ENCODE peak calls at places on chromosomes 16 and 17, in eight cellular contexts. One of them, this sample, is unnamed.

GRCh38 chr17:13462161-13462560 is 139.6 kb downstream of the HS3ST3A1 start:
- DNase-seq in mammary epithelial cell: no peak
- DNase-seq in stomach: no peak
- DNase-seq in caudate nucleus: no peak
- DNase-seq in dorsolateral prefrontal cortex: no peak
- DNase-seq in mesendoderm: no peak
- DNase-seq in heart right ventricle: no peak
- DNase-seq in prostate gland: no peak
- DNase-seq in this sample: no peak

GRCh38 chr17:78600181-78600651 is 23.0 kb upstream of the DNAH17 start:
- DNase-seq in mammary epithelial cell: no peak
- DNase-seq in caudate nucleus: no peak
- DNase-seq in dorsolateral prefrontal cortex: no peak
- DNase-seq in mesendoderm: no peak
- DNase-seq in stomach: no peak
- DNase-seq in prostate gland: no peak
- DNase-seq in heart right ventricle: peak; percentile 22
- DNase-seq in this sample: no peak

GRCh38 chr17:78919816-78920516 is 5.2 kb downstream of the TIMP2 start:
- DNase-seq in caudate nucleus: no peak
- DNase-seq in dorsolateral prefrontal cortex: no peak
- DNase-seq in stomach: no peak
- DNase-seq in mesendoderm: no peak
- DNase-seq in mammary epithelial cell: no peak
- DNase-seq in heart right ventricle: no peak
- DNase-seq in prostate gland: no peak
- DNase-seq in this sample: no peak

GRCh38 chr16:80803341-80804060 is 897 bp downstream of the CDYL2 start:
- DNase-seq in prostate gland: peak; percentile 32
- DNase-seq in dorsolateral prefrontal cortex: no peak
- DNase-seq in mammary epithelial cell: no peak
- DNase-seq in mesendoderm: peak; percentile 44
- DNase-seq in stomach: peak; percentile 45
- DNase-seq in caudate nucleus: peak; percentile 7
- DNase-seq in heart right ventricle: no peak
- DNase-seq in this sample: peak; percentile 40

GRCh38 chr17:7833795-7834553 is at the start of gene KDM6B:
- DNase-seq in stomach: peak; percentile 95
- DNase-seq in mammary epithelial cell: peak; percentile 88
- DNase-seq in dorsolateral prefrontal cortex: peak; percentile 88
- DNase-seq in prostate gland: peak; percentile 95
- DNase-seq in caudate nucleus: peak; percentile 88
- DNase-seq in heart right ventricle: peak; percentile 96
- DNase-seq in mesendoderm: peak; percentile 94
- DNase-seq in this sample: peak; percentile 96

GRCh38 chr17:36674278-36674650 is 72.9 kb downstream of the MRM1 start:
- DNase-seq in stomach: no peak
- DNase-seq in mesendoderm: no peak
- DNase-seq in mammary epithelial cell: no peak
- DNase-seq in caudate nucleus: no peak
- DNase-seq in heart right ventricle: no peak
- DNase-seq in prostate gland: no peak
- DNase-seq in dorsolateral prefrontal cortex: no peak
- DNase-seq in this sample: no peak

GRCh38 chr16:56713794-56714193 is 16.1 kb upstream of the NUP93 start:
- DNase-seq in mammary epithelial cell: no peak
- DNase-seq in caudate nucleus: no peak
- DNase-seq in heart right ventricle: no peak
- DNase-seq in stomach: no peak
- DNase-seq in mesendoderm: no peak
- DNase-seq in prostate gland: no peak
- DNase-seq in dorsolateral prefrontal cortex: no peak
- DNase-seq in this sample: no peak

GRCh38 chr17:79485991-79486390 is 124.9 kb downstream of the RBFOX3 start:
- DNase-seq in caudate nucleus: no peak
- DNase-seq in dorsolateral prefrontal cortex: no peak
- DNase-seq in mammary epithelial cell: no peak
- DNase-seq in stomach: no peak
- DNase-seq in prostate gland: no peak
- DNase-seq in mesendoderm: no peak
- DNase-seq in heart right ventricle: no peak
- DNase-seq in this sample: no peak

GRCh38 chr17:69729937-69730336 is 315.4 kb downstream of the MAP2K6 start:
- DNase-seq in prostate gland: no peak
- DNase-seq in mesendoderm: no peak
- DNase-seq in heart right ventricle: no peak
- DNase-seq in dorsolateral prefrontal cortex: no peak
- DNase-seq in mammary epithelial cell: peak; percentile 92
- DNase-seq in caudate nucleus: no peak
- DNase-seq in stomach: no peak
- DNase-seq in this sample: no peak

GRCh38 chr17:17058304-17058703 is 16.0 kb downstream of the MPRIP start:
- DNase-seq in mesendoderm: no peak
- DNase-seq in heart right ventricle: no peak
- DNase-seq in mammary epithelial cell: no peak
- DNase-seq in prostate gland: no peak
- DNase-seq in dorsolateral prefrontal cortex: no peak
- DNase-seq in caudate nucleus: no peak
- DNase-seq in stomach: peak; percentile 17
- DNase-seq in this sample: peak; percentile 5

GRCh38 chr16:71626018-71626857 is at the start of gene MARVELD3:
- DNase-seq in mammary epithelial cell: peak; percentile 71
- DNase-seq in caudate nucleus: no peak
- DNase-seq in prostate gland: peak; percentile 94
- DNase-seq in heart right ventricle: no peak
- DNase-seq in mesendoderm: peak; percentile 80
- DNase-seq in dorsolateral prefrontal cortex: no peak
- DNase-seq in stomach: peak; percentile 93
- DNase-seq in this sample: peak; percentile 94

GRCh38 chr17:9612016-9612415 is 33.3 kb upstream of the USP43 start:
- DNase-seq in dorsolateral prefrontal cortex: no peak
- DNase-seq in heart right ventricle: no peak
- DNase-seq in caudate nucleus: no peak
- DNase-seq in stomach: no peak
- DNase-seq in mammary epithelial cell: peak; percentile 2
- DNase-seq in mesendoderm: no peak
- DNase-seq in prostate gland: no peak
- DNase-seq in this sample: no peak

GRCh38 chr17:79943354-79944241 is 92.1 kb downstream of the TBC1D16 start:
- DNase-seq in caudate nucleus: no peak
- DNase-seq in dorsolateral prefrontal cortex: peak; percentile 26
- DNase-seq in mesendoderm: no peak
- DNase-seq in stomach: no peak
- DNase-seq in prostate gland: no peak
- DNase-seq in mammary epithelial cell: no peak
- DNase-seq in heart right ventricle: no peak
- DNase-seq in this sample: no peak

GRCh38 chr17:78805301-78805700 is 23.2 kb upstream of the CYTH1 start:
- DNase-seq in stomach: peak; percentile 33
- DNase-seq in caudate nucleus: no peak
- DNase-seq in mammary epithelial cell: no peak
- DNase-seq in mesendoderm: no peak
- DNase-seq in dorsolateral prefrontal cortex: no peak
- DNase-seq in heart right ventricle: no peak
- DNase-seq in prostate gland: no peak
- DNase-seq in this sample: no peak

GRCh38 chr17:2874211-2874686 is 78.0 kb downstream of the RAP1GAP2 start:
- DNase-seq in heart right ventricle: no peak
- DNase-seq in prostate gland: no peak
- DNase-seq in stomach: no peak
- DNase-seq in mesendoderm: peak; percentile 99
- DNase-seq in mammary epithelial cell: no peak
- DNase-seq in caudate nucleus: no peak
- DNase-seq in dorsolateral prefrontal cortex: no peak
- DNase-seq in this sample: peak; percentile 57

GRCh38 chr17:61139219-61139618 is 260.4 kb upstream of the TBX2 start:
- DNase-seq in dorsolateral prefrontal cortex: no peak
- DNase-seq in heart right ventricle: no peak
- DNase-seq in mesendoderm: no peak
- DNase-seq in stomach: peak; percentile 43
- DNase-seq in caudate nucleus: no peak
- DNase-seq in mammary epithelial cell: peak; percentile 56
- DNase-seq in prostate gland: no peak
- DNase-seq in this sample: no peak

GRCh38 chr17:74950207-74950606 is 14.5 kb downstream of the OTOP3 start:
- DNase-seq in prostate gland: no peak
- DNase-seq in heart right ventricle: no peak
- DNase-seq in mammary epithelial cell: no peak
- DNase-seq in dorsolateral prefrontal cortex: no peak
- DNase-seq in caudate nucleus: no peak
- DNase-seq in mesendoderm: no peak
- DNase-seq in stomach: no peak
- DNase-seq in this sample: peak; percentile 56

GRCh38 chr16:25013049-25013448 is 2.1 kb downstream of the ARHGAP17 start:
- DNase-seq in dorsolateral prefrontal cortex: no peak
- DNase-seq in mammary epithelial cell: no peak
- DNase-seq in heart right ventricle: no peak
- DNase-seq in prostate gland: no peak
- DNase-seq in mesendoderm: no peak
- DNase-seq in caudate nucleus: no peak
- DNase-seq in stomach: no peak
- DNase-seq in this sample: no peak
- H3K27ac ChIP-seq in dorsolateral prefrontal cortex: no peak overlapping the region
- H3K27ac ChIP-seq in mammary epithelial cell: no peak overlapping the region
- H3K27ac ChIP-seq in heart right ventricle: peak overlapping the region; percentile 96
- H3K27ac ChIP-seq in prostate gland: no peak overlapping the region
- H3K27ac ChIP-seq in mesendoderm: no peak overlapping the region
- H3K27ac ChIP-seq in caudate nucleus: no peak overlapping the region
- H3K27ac ChIP-seq in stomach: peak overlapping the region; percentile 94
- H3K27ac ChIP-seq in this sample: peak overlapping the region; percentile 93

GRCh38 chr16:82788919-82789318 is 162.2 kb downstream of the CDH13 start:
- DNase-seq in heart right ventricle: no peak
- DNase-seq in caudate nucleus: no peak
- DNase-seq in mesendoderm: peak; percentile 91
- DNase-seq in mammary epithelial cell: no peak
- DNase-seq in prostate gland: no peak
- DNase-seq in dorsolateral prefrontal cortex: no peak
- DNase-seq in stomach: no peak
- DNase-seq in this sample: no peak

GRCh38 chr16:82783933-82784566 is 157.3 kb downstream of the CDH13 start:
- DNase-seq in mammary epithelial cell: no peak
- DNase-seq in stomach: no peak
- DNase-seq in dorsolateral prefrontal cortex: no peak
- DNase-seq in caudate nucleus: no peak
- DNase-seq in prostate gland: no peak
- DNase-seq in heart right ventricle: no peak
- DNase-seq in mesendoderm: no peak
- DNase-seq in this sample: no peak

GRCh38 chr16:82784567-82784956 is 157.8 kb downstream of the CDH13 start:
- DNase-seq in mesendoderm: no peak
- DNase-seq in mammary epithelial cell: no peak
- DNase-seq in heart right ventricle: no peak
- DNase-seq in prostate gland: no peak
- DNase-seq in dorsolateral prefrontal cortex: no peak
- DNase-seq in stomach: no peak
- DNase-seq in caudate nucleus: no peak
- DNase-seq in this sample: no peak

GRCh38 chr16:82792704-82793103 is 165.9 kb downstream of the CDH13 start:
- DNase-seq in mesendoderm: no peak
- DNase-seq in heart right ventricle: no peak
- DNase-seq in prostate gland: no peak
- DNase-seq in stomach: no peak
- DNase-seq in caudate nucleus: no peak
- DNase-seq in dorsolateral prefrontal cortex: no peak
- DNase-seq in mammary epithelial cell: no peak
- DNase-seq in this sample: peak; percentile 16

DNA sequence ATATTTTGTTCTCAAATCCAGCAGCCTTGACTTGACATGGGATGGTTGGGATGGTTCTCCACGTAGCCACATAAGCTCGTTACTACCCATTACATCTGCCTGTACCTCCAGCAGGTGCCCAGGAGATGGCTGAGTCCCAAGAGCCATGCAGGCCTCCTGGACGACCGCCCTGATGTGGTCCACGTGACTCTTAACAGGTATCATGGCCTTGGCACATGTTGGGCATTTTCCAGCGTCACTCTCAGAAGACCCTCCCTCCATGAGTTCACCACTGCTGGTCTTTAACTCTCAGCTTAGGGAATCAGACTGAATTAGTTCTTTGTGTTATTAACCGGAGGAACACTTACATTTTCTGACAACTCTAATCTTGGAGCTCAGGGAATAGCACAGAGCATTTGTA is 161.5 kb downstream of the CDH13 start:
- DNase-seq in stomach: no peak
- DNase-seq in heart right ventricle: no peak
- DNase-seq in mesendoderm: no peak
- DNase-seq in caudate nucleus: no peak
- DNase-seq in dorsolateral prefrontal cortex: no peak
- DNase-seq in prostate gland: no peak
- DNase-seq in mammary epithelial cell: no peak
- DNase-seq in this sample: peak; percentile 18
- H3K27ac ChIP-seq in stomach: no peak overlapping the region
- H3K27ac ChIP-seq in heart right ventricle: no peak overlapping the region
- H3K27ac ChIP-seq in mesendoderm: no peak overlapping the region
- H3K27ac ChIP-seq in caudate nucleus: no peak overlapping the region
- H3K27ac ChIP-seq in dorsolateral prefrontal cortex: no peak overlapping the region
- H3K27ac ChIP-seq in prostate gland: no peak overlapping the region
- H3K27ac ChIP-seq in mammary epithelial cell: no peak overlapping the region
- H3K27ac ChIP-seq in this sample: no peak overlapping the region

GRCh38 chr17:81044764-81045589 is 10.0 kb downstream of the BAIAP2 start:
- DNase-seq in mammary epithelial cell: peak; percentile 66
- DNase-seq in stomach: peak; percentile 69
- DNase-seq in heart right ventricle: peak; percentile 91
- DNase-seq in mesendoderm: no peak
- DNase-seq in caudate nucleus: peak; percentile 50
- DNase-seq in dorsolateral prefrontal cortex: no peak
- DNase-seq in prostate gland: peak; percentile 75
- DNase-seq in this sample: peak; percentile 58
- H3K27ac ChIP-seq in mammary epithelial cell: peak overlapping the region; percentile 81
- H3K27ac ChIP-seq in stomach: peak overlapping the region; percentile 70
- H3K27ac ChIP-seq in heart right ventricle: peak overlapping the region; percentile 74
- H3K27ac ChIP-seq in mesendoderm: no peak overlapping the region
- H3K27ac ChIP-seq in caudate nucleus: peak overlapping the region; percentile 52
- H3K27ac ChIP-seq in dorsolateral prefrontal cortex: peak overlapping the region; percentile 10
- H3K27ac ChIP-seq in prostate gland: peak overlapping the region; percentile 90
- H3K27ac ChIP-seq in this sample: no peak overlapping the region

DNA sequence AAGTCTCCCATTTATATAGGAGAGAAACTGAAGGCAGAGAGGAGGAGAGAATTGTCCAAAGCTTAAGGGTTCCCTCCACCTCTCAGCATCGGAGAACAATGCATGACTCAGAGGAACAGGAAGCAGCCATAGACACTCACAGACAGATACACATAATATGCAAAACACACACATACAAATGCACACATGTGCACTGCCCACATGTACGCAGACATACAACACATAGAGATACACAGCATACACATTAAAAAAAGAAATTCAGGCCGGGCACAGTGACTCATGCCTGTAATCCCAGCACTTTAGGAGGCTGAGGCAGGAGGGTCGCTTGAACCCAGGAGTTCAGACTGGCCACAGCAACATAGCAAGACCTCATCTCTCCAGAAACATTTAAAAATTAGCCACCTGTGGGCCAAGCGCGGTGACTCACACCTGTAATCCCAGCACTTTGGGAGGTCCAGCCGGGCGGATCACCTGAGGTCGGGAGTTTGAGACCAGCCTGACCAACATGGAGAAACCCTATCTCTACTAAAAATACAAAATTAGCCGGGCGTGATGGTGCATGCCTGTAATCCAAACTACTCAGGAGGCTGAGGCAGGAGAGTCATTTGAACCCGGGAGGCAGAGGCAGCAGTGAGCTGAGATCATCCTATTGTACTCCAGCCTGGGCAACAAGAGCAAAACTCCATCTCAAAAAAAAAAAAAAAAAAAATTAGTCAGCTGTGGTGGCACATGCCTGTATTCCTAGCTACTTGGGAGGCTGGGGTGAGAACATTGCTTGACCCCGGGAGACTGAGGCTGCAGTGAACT is 11.3 kb downstream of the ERAL1 start:
- DNase-seq in prostate gland: no peak
- DNase-seq in mammary epithelial cell: no peak
- DNase-seq in heart right ventricle: no peak
- DNase-seq in caudate nucleus: no peak
- DNase-seq in mesendoderm: no peak
- DNase-seq in dorsolateral prefrontal cortex: no peak
- DNase-seq in stomach: no peak
- DNase-seq in this sample: no peak
- H3K27ac ChIP-seq in prostate gland: no peak overlapping the region
- H3K27ac ChIP-seq in mammary epithelial cell: no peak overlapping the region
- H3K27ac ChIP-seq in heart right ventricle: no peak overlapping the region
- H3K27ac ChIP-seq in caudate nucleus: no peak overlapping the region
- H3K27ac ChIP-seq in mesendoderm: no peak overlapping the region
- H3K27ac ChIP-seq in dorsolateral prefrontal cortex: no peak overlapping the region
- H3K27ac ChIP-seq in stomach: peak overlapping the region; percentile 13
- H3K27ac ChIP-seq in this sample: no peak overlapping the region